ENCODE peak calls at places on chromosomes 3 and 15, in five cellular contexts. D is mesendoderm, O is MM.1S, L is IMR-90, J is Karpas-422. W is an unnamed sample.
A peak's percentile ranks its signal among the peaks of the same experiment; 100 is the strongest.

GRCh38 chr3:24538891-24539290 is 44.2 kb upstream of the THRB start:
- DNase-seq in O (no peak), D (no peak), J (no peak), L (no peak), W (no peak)

GRCh38 chr3:47890832-47891620 is 88.1 kb downstream of the DHX30 start:
- DNase-seq in L (no peak), J (no peak), D (no peak), O (no peak), W (no peak)

GRCh38 chr3:55454611-55455010 is 32.5 kb downstream of the WNT5A start:
- DNase-seq in J (no peak), O (no peak), D (no peak), L (peak; percentile 61), W (peak; percentile 50)

GRCh38 chr15:53987480-53987879 is 9.2 kb downstream of the UNC13C start:
- DNase-seq in L (no peak), O (no peak), J (no peak), D (no peak), W (no peak)

GRCh38 chr3:28743843-28744242 is 395.2 kb upstream of the AZI2 start:
- DNase-seq in L (no peak), O (no peak), J (no peak), D (no peak), W (no peak)

GRCh38 chr15:95853350-95853749 is 477.1 kb upstream of the NR2F2 start:
- DNase-seq in D (no peak), J (no peak), L (peak; percentile 61), O (no peak), W (no peak)

GRCh38 chr15:31554261-31554660 is 227.6 kb downstream of the KLF13 start:
- DNase-seq in D (no peak), J (no peak), L (peak; percentile 94), O (no peak), W (peak; percentile 88)

GRCh38 chr3:21294768-21295167 is 456.2 kb downstream of the ZNF385D start:
- DNase-seq in J (no peak), O (no peak), D (no peak), L (peak; percentile 17), W (peak; percentile 79)

GRCh38 chr3:195198424-195199346 is 72.3 kb downstream of the XXYLT1 start:
- DNase-seq in O (no peak), D (no peak), L (no peak), J (no peak), W (no peak)

GRCh38 chr3:188839187-188839695 is 332.5 kb upstream of the TPRG1 start:
- DNase-seq in J (no peak), O (no peak), L (no peak), D (no peak), W (no peak)

GRCh38 chr3:65831733-65832425 is 206.8 kb downstream of the MAGI1 start:
- DNase-seq in O (no peak), L (peak; percentile 40), D (no peak), J (no peak), W (peak; percentile 95)

GRCh38 chr15:67524235-67524634 is 3.3 kb downstream of the C15orf61 start:
- DNase-seq in O (no peak), D (no peak), L (no peak), J (no peak), W (no peak)

GRCh38 chr3:141913150-141913811 is 36.8 kb downstream of the ATP1B3 start:
- DNase-seq in O (peak; percentile 66), J (peak; percentile 85), L (peak; percentile 62), D (peak; percentile 79), W (peak; percentile 34)

GRCh38 chr3:39396690-39397089 is 9.8 kb upstream of the RPSA start:
- DNase-seq in D (no peak), L (no peak), O (no peak), J (peak; percentile 36), W (no peak)

GRCh38 chr3:132399054-132399929 is 18.0 kb upstream of the DNAJC13 start:
- DNase-seq in D (peak; percentile 69), J (peak; percentile 81), L (peak; percentile 68), O (peak; percentile 54), W (peak; percentile 30)

GRCh38 chr15:45262906-45263456 is 10.9 kb downstream of the SLC28A2 start:
- DNase-seq in D (no peak), J (no peak), O (no peak), L (no peak), W (no peak)

GRCh38 chr15:80436511-80437307 is 32.5 kb downstream of the ARNT2 start:
- DNase-seq in J (no peak), D (peak; percentile 24), L (peak; percentile 82), O (no peak), W (peak; percentile 73)

GRCh38 chr15:67746022-67746421 is 79.3 kb upstream of the SKOR1 start:
- DNase-seq in O (no peak), J (no peak), L (peak; percentile 36), D (no peak), W (no peak)

GRCh38 chr15:91515188-91515754 is 338.2 kb upstream of the SLCO3A1 start:
- DNase-seq in J (no peak), D (no peak), L (peak; percentile 92), O (peak; percentile 13), W (peak; percentile 86)

GRCh38 chr3:346186-346585 is 149.6 kb downstream of the CHL1 start:
- DNase-seq in J (no peak), D (no peak), O (no peak), L (peak; percentile 78), W (peak; percentile 2)

GRCh38 chr3:108030915-108031425 is 59.9 kb downstream of the CD47 start:
- DNase-seq in L (no peak), J (no peak), O (no peak), D (peak; percentile 46), W (no peak)

GRCh38 chr15:58472821-58473581 is 41.2 kb downstream of the LIPC start:
- DNase-seq in O (peak; percentile 25), L (peak; percentile 53), J (no peak), D (peak; percentile 64), W (peak; percentile 48)

GRCh38 chr3:133712017-133712416 is 34.2 kb upstream of the TF start:
- DNase-seq in J (no peak), L (no peak), O (no peak), D (no peak), W (no peak)

GRCh38 chr3:146250449-146251382 is at the start of gene PLSCR4:
- DNase-seq in O (peak; percentile 57), J (no peak), L (peak; percentile 47), D (peak; percentile 66), W (peak; percentile 62)

GRCh38 chr15:65312400-65312916 is 8.0 kb downstream of the RNU5B-1 start:
- DNase-seq in O (no peak), D (no peak), L (no peak), J (no peak), W (no peak)

GRCh38 chr3:152076148-152076547 is 192.6 kb upstream of the MBNL1 start:
- DNase-seq in J (no peak), O (no peak), D (no peak), L (peak; percentile 31), W (no peak)

GRCh38 chr15:55546718-55547117 is 38.7 kb upstream of the DNAAF4 start:
- DNase-seq in O (no peak), J (no peak), L (peak; percentile 4), D (no peak), W (peak; percentile 56)

GRCh38 chr3:106049876-106050275 is 181.1 kb upstream of the CBLB start:
- DNase-seq in L (peak; percentile 45), D (no peak), J (no peak), O (no peak), W (peak; percentile 22)

GRCh38 chr3:72448375-72448823 is 399.8 kb downstream of the SHQ1 start:
- DNase-seq in L (no peak), J (no peak), O (no peak), D (no peak), W (no peak)

GRCh38 chr3:160038862-160039562 is 50.4 kb downstream of the IL12A start:
- DNase-seq in L (no peak), O (no peak), J (no peak), D (peak; percentile 26), W (peak; percentile 19)

GRCh38 chr15:86002444-86002843 is 77.2 kb upstream of the AGBL1 start:
- DNase-seq in O (no peak), J (no peak), L (no peak), D (no peak), W (peak; percentile 40)

GRCh38 chr15:57919754-57920153 is 145.8 kb downstream of the ALDH1A2 start:
- DNase-seq in D (no peak), L (no peak), O (no peak), J (no peak), W (no peak)

GRCh38 chr3:14143826-14144225 is 19.0 kb downstream of the TMEM43 start:
- DNase-seq in L (peak; percentile 94), J (no peak), D (peak; percentile 97), O (no peak), W (peak; percentile 94)

GRCh38 chr3:185361920-185362319 is 1.0 kb upstream of the MAP3K13 start:
- DNase-seq in D (no peak), L (peak; percentile 51), J (no peak), O (no peak), W (no peak)
- H3K9ac ChIP-seq in D (no peak overlapping the region), L (no peak overlapping the region), J (no peak overlapping the region), O (no peak overlapping the region), W (no peak overlapping the region)

GRCh38 chr3:126054870-126055269 is 29.1 kb downstream of the SLC41A3 start:
- DNase-seq in O (no peak), J (no peak), L (no peak), D (no peak), W (no peak)
- H3K9ac ChIP-seq in O (no peak overlapping the region), J (no peak overlapping the region), L (no peak overlapping the region), D (no peak overlapping the region), W (no peak overlapping the region)

DNA sequence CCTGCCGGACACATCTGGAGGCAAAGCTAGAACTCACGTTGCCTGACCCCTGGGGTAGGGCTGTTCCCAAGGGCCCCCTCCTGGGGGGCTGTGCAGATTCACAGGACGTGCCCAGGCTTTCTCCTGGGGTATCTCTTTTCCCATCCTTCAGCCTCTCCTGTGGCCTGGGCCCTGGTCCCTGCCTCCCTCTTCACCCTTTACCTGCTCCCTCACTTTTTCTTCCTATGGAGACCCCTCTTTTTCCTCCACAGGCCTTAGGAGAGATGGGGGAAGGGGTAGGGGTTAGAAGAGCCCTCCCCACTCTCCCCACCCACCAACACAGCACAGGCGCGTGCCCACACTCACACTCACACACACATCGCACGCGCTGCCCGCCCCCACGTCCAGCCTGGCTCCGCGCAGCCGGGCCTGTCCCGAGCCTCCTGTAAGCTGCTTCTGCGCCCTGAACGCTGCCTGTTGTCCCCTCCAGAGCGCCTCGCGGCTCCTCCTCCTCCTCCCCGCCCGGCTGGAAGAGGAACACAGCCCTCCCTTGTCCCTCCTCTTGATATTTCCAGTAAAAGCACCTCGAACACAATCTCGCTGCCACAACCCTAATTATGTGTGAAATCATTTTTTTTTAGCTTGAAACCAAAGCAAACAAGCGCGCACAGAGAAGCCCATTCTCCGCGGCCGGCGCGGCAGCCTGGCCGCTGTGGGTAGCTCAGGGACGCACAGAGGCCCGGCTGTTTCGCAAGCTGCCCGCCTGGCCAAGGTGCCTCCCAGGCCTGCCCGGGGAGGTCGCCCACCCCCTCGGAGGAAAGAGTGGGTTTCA is 33.9 kb upstream of the ACAN start:
- DNase-seq in O (no peak), L (peak; percentile 5), J (no peak), D (peak; percentile 51), W (peak; percentile 12)
- H3K9ac ChIP-seq in O (no peak overlapping the region), L (no peak overlapping the region), J (no peak overlapping the region), D (peak overlapping the region; percentile 54), W (no peak overlapping the region)

GRCh38 chr15:74420193-74420905 is 13.4 kb downstream of the SEMA7A start:
- DNase-seq in D (no peak), L (no peak), O (peak; percentile 33), J (no peak), W (no peak)

GRCh38 chr15:74423443-74424257 is 10.1 kb downstream of the SEMA7A start:
- DNase-seq in J (no peak), D (no peak), L (no peak), O (no peak), W (no peak)

GRCh38 chr15:74421302-74422245 is 12.2 kb downstream of the SEMA7A start:
- DNase-seq in L (no peak), D (no peak), O (no peak), J (no peak), W (no peak)

GRCh38 chr15:74422723-74423442 is 10.9 kb downstream of the SEMA7A start:
- DNase-seq in L (peak; percentile 52), J (no peak), D (peak; percentile 91), O (no peak), W (peak; percentile 61)

GRCh38 chr15:74422370-74422722 is 11.4 kb downstream of the SEMA7A start:
- DNase-seq in O (no peak), L (no peak), D (no peak), J (no peak), W (no peak)
- H3K9ac ChIP-seq in O (no peak overlapping the region), L (no peak overlapping the region), D (peak overlapping the region; percentile 34), J (peak overlapping the region; percentile 4), W (peak overlapping the region; percentile 60)

W was measured in astrocyte.